ENCODE peak calls at places on chromosomes 13 and 19, in six cellular contexts. Z is GM12878, A is A549, Y is upper lobe of left lung, M is K562, J is HepG2. W is an unnamed sample.

GRCh38 chr13:84200971-84201370 is 318.7 kb upstream of the SLITRK1 start:
- ATAC-seq in Z (no peak), A (no peak), Y (no peak), M (no peak), J (no peak), W (no peak)

GRCh38 chr13:102286326-102286725 is 115.5 kb downstream of the FGF14 start:
- ATAC-seq in Z (no peak), A (peak; percentile 80), Y (no peak), M (no peak), J (peak; percentile 78), W (no peak)

GRCh38 chr19:18230941-18231734 is 4.9 kb upstream of the PDE4C start:
- ATAC-seq in Z (no peak), A (peak; percentile 81), Y (no peak), M (no peak), J (peak; percentile 28), W (no peak)

GRCh38 chr13:53622431-53622830 is 593.8 kb downstream of the OLFM4 start:
- ATAC-seq in Z (no peak), A (no peak), Y (no peak), M (no peak), J (no peak), W (no peak)

GRCh38 chr13:89432997-89433396 is 1761.8 kb downstream of the SLITRK5 start:
- ATAC-seq in Z (no peak), A (no peak), Y (no peak), M (no peak), J (no peak), W (no peak)

GRCh38 chr19:46963093-46963734 is 56.4 kb upstream of the NPAS1 start:
- ATAC-seq in Z (no peak), A (no peak), Y (no peak), M (no peak), J (no peak), W (no peak)

GRCh38 chr13:27770809-27771208 is 21.5 kb upstream of the GSX1 start:
- ATAC-seq in Z (peak; percentile 86), A (peak; percentile 83), Y (no peak), M (peak; percentile 68), J (peak; percentile 88), W (no peak)

GRCh38 chr13:40484981-40485380 is 181.5 kb downstream of the FOXO1 start:
- ATAC-seq in Z (peak; percentile 6), A (no peak), Y (no peak), M (no peak), J (no peak), W (no peak)

GRCh38 chr19:35294859-35295258 is 2.9 kb downstream of the MAG start:
- ATAC-seq in Z (no peak), A (no peak), Y (no peak), M (no peak), J (no peak), W (no peak)

GRCh38 chr19:801030-801860 is 4.0 kb downstream of the PTBP1 start:
- ATAC-seq in Z (no peak), A (no peak), Y (no peak), M (no peak), J (no peak), W (no peak)

GRCh38 chr13:45529758-45530157 is 65.0 kb downstream of the COG3 start:
- ATAC-seq in Z (no peak), A (no peak), Y (no peak), M (no peak), J (no peak), W (no peak)

GRCh38 chr13:75776550-75776949 is 140.4 kb downstream of the LMO7 start:
- ATAC-seq in Z (no peak), A (no peak), Y (no peak), M (no peak), J (no peak), W (no peak)

GRCh38 chr13:110379905-110380341 is 72.8 kb downstream of the COL4A2 start:
- ATAC-seq in Z (no peak), A (peak; percentile 60), Y (no peak), M (no peak), J (no peak), W (no peak)

GRCh38 chr13:75194717-75195116 is 287.3 kb downstream of the TBC1D4 start:
- ATAC-seq in Z (no peak), A (no peak), Y (no peak), M (no peak), J (no peak), W (peak; percentile 61)

GRCh38 chr19:4100647-4101495 is 23.1 kb downstream of the MAP2K2 start:
- ATAC-seq in Z (no peak), A (no peak), Y (no peak), M (no peak), J (no peak), W (no peak)

GRCh38 chr13:60392136-60392535 is 4.9 kb upstream of the TDRD3 start:
- ATAC-seq in Z (no peak), A (no peak), Y (no peak), M (no peak), J (no peak), W (no peak)

GRCh38 chr13:104315606-104316005 is 1249.4 kb upstream of the SLC10A2 start:
- ATAC-seq in Z (no peak), A (peak; percentile 68), Y (no peak), M (no peak), J (no peak), W (no peak)

GRCh38 chr13:110509971-110510786 is 51.3 kb downstream of the RAB20 start:
- ATAC-seq in Z (peak; percentile 81), A (no peak), Y (no peak), M (peak; percentile 73), J (no peak), W (peak; percentile 10)

GRCh38 chr19:34260771-34261173 is 6.4 kb downstream of the GARRE1 start:
- ATAC-seq in Z (no peak), A (peak; percentile 62), Y (no peak), M (peak; percentile 70), J (peak; percentile 44), W (no peak)

GRCh38 chr19:40279120-40279551 is 6.0 kb downstream of the AKT2 start:
- ATAC-seq in Z (no peak), A (no peak), Y (peak; percentile 42), M (no peak), J (no peak), W (peak; percentile 71)
- TF ChIP-seq CTCF in Z (no peak), A (no peak), Y (no peak), M (no peak), J (no peak), W (no peak)

GRCh38 chr13:35857769-35858168 is 273.4 kb downstream of the DCLK1 start:
- ATAC-seq in Z (no peak), A (no peak), Y (no peak), M (no peak), J (no peak), W (no peak)

GRCh38 chr13:35856721-35857346 is 274.3 kb downstream of the DCLK1 start:
- ATAC-seq in Z (no peak), A (no peak), Y (no peak), M (no peak), J (no peak), W (no peak)

GRCh38 chr13:35859981-35860380 is 271.2 kb downstream of the DCLK1 start:
- ATAC-seq in Z (no peak), A (no peak), Y (no peak), M (no peak), J (no peak), W (no peak)

GRCh38 chr13:35860661-35861060 is 270.5 kb downstream of the DCLK1 start:
- ATAC-seq in Z (no peak), A (no peak), Y (no peak), M (no peak), J (no peak), W (no peak)

GRCh38 chr13:35858665-35859064 is 272.5 kb downstream of the DCLK1 start:
- ATAC-seq in Z (no peak), A (no peak), Y (peak; percentile 37), M (no peak), J (no peak), W (peak; percentile 93)
- TF ChIP-seq EP300 in Z (no peak), A (no peak), Y (peak; percentile 70), M (no peak), J (no peak), W (peak; percentile 83)

GRCh38 chr13:64371461-64371860 is 2858.7 kb downstream of the PCDH9 start:
- ATAC-seq in Z (no peak), A (no peak), Y (no peak), M (no peak), J (no peak), W (no peak)
- TF ChIP-seq CTCF in Z (no peak), A (no peak), Y (no peak), M (no peak), J (no peak), W (no peak)

DNA sequence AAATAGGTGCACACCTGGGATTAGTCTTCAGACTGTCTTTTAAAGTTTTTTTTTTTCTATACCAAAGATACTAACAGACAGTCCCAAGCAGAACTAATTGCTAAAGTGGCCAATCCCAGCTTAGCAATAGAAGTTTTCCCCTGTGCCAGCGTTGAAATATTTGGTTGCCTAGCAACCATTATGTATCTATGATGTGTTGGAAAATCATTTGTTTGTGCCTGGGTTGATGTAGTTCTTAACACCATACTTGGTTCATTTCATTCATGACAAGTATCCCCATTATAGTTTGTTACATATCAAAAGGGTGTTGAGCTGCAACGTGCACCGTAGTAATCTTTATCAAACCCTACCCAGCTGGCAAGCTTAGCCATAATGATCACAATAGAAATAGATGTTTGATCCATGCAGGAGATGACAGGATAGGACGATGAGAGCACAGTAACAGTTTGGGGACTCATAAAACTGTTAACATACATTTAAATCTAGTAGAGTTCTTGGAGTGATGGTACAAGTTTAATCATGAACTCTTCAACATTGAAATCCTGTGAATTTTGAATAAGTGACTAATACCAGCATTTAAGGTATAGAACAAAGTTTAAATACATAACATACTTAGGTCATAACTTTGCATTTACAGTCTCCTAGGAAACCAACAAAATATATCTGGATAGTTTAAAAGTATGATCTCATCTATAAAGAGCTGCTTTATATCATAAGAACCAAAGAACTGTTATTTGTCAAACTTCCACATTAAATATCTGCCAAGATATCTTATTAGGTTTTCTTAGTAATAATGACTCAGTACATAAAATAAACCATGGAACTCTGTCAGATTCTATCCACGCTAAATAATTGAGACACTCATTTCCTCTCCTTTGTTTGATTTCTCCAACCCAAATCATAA is 73.4 kb downstream of the MBNL2 start:
- ATAC-seq in Z (no peak), A (peak; percentile 75), Y (no peak), M (no peak), J (no peak), W (no peak)
- TF ChIP-seq EP300 in Z (no peak), A (no peak), Y (no peak), M (no peak), J (no peak), W (no peak)

W was measured in gastroesophageal sphincter.